ENCODE peak calls at places on chromosomes 2 and 18, in ten cellular contexts. F, B, V, P, K, E, H, U, X and L are unnamed samples.
A peak's percentile ranks its signal among the peaks of the same experiment; 100 is the strongest.

GRCh38 chr18:53380063-53380639 is 844.3 kb downstream of the MBD2 start:
- DNase-seq in E (no peak), K (peak; percentile 60), X (peak; percentile 56), V (peak; percentile 60), P (no peak), H (no peak), F (no peak), U (peak; percentile 2), B (no peak), L (peak; percentile 7)

GRCh38 chr2:62539892-62540785 is 34.1 kb upstream of the TMEM17 start:
- DNase-seq in U (no peak), B (no peak), F (no peak), K (no peak), P (no peak), X (no peak), V (no peak), E (no peak), H (no peak), L (no peak)

GRCh38 chr2:131055169-131056065 is 37.8 kb downstream of the FAM168B start:
- DNase-seq in B (no peak), U (no peak), V (no peak), P (no peak), H (no peak), F (no peak), K (peak; percentile 20), X (no peak), E (no peak), L (no peak)

GRCh38 chr2:192196451-192197194 is 1.9 kb upstream of the TMEFF2 start:
- DNase-seq in H (no peak), F (no peak), K (no peak), X (peak; percentile 34), E (no peak), V (no peak), B (no peak), U (no peak), P (no peak), L (no peak)

GRCh38 chr2:47034973-47035609 is 119.5 kb upstream of the MCFD2 start:
- DNase-seq in U (no peak), X (no peak), F (no peak), P (no peak), H (peak; percentile 75), E (peak; percentile 55), V (peak; percentile 38), B (no peak), K (no peak), L (peak; percentile 90)

GRCh38 chr2:65380243-65380642 is 52.2 kb downstream of the SPRED2 start:
- DNase-seq in H (no peak), E (no peak), K (no peak), F (no peak), P (no peak), X (no peak), V (no peak), U (no peak), B (no peak), L (no peak)

GRCh38 chr2:156435392-156435724 is 821 bp upstream of the GPD2 start:
- DNase-seq in F (no peak), E (peak; percentile 45), X (peak; percentile 14), B (no peak), H (no peak), U (no peak), K (no peak), V (no peak), P (peak; percentile 76), L (no peak)

GRCh38 chr2:42098571-42099430 is 51.0 kb downstream of the PKDCC start:
- DNase-seq in H (peak; percentile 71), X (peak; percentile 47), F (no peak), B (no peak), U (no peak), K (no peak), E (no peak), P (peak; percentile 79), V (no peak), L (no peak)

GRCh38 chr2:55418072-55418471 is 1.6 kb downstream of the CCDC88A start:
- DNase-seq in P (no peak), H (no peak), K (peak; percentile 33), U (no peak), F (no peak), E (no peak), V (no peak), X (peak; percentile 22), B (no peak), L (no peak)
- H3K4me3 ChIP-seq in P (peak overlapping the region; percentile 93), H (peak overlapping the region; percentile 80), K (peak overlapping the region; percentile 84), U (peak overlapping the region; percentile 91), F (peak overlapping the region; percentile 85), E (peak overlapping the region; percentile 95), V (peak overlapping the region; percentile 69), X (peak overlapping the region; percentile 96), B (peak overlapping the region; percentile 89), L (peak overlapping the region; percentile 90)

GRCh38 chr2:237865623-237866041 is 6.2 kb downstream of the RAMP1 start:
- DNase-seq in U (no peak), X (no peak), H (peak; percentile 47), F (no peak), B (no peak), V (no peak), E (no peak), P (no peak), K (no peak), L (no peak)
- TF ChIP-seq CTCF in U (peak; percentile 21), X (peak; percentile 10), H (no peak), F (no peak), B (no peak), V (no peak), E (peak; percentile 57), P (no peak), K (peak; percentile 20), L (peak; percentile 20)

GRCh38 chr2:179340678-179341077 is 76.0 kb upstream of the SESTD1 start:
- DNase-seq in H (no peak), X (peak; percentile 77), K (peak; percentile 76), U (peak; percentile 4), B (no peak), P (no peak), E (no peak), F (no peak), V (no peak), L (no peak)

GRCh38 chr2:179338681-179339080 is 74.0 kb upstream of the SESTD1 start:
- DNase-seq in H (no peak), E (no peak), P (no peak), V (no peak), U (no peak), X (peak; percentile 63), K (peak; percentile 46), F (no peak), B (no peak), L (no peak)

GRCh38 chr2:179335732-179336131 is 71.1 kb upstream of the SESTD1 start:
- DNase-seq in P (no peak), H (no peak), U (no peak), V (no peak), K (no peak), X (no peak), E (no peak), F (no peak), B (no peak), L (no peak)

GRCh38 chr2:179332903-179333302 is 68.3 kb upstream of the SESTD1 start:
- DNase-seq in X (peak; percentile 68), E (no peak), B (no peak), F (no peak), U (peak; percentile 10), P (no peak), V (no peak), K (peak; percentile 31), H (no peak), L (no peak)

DNA sequence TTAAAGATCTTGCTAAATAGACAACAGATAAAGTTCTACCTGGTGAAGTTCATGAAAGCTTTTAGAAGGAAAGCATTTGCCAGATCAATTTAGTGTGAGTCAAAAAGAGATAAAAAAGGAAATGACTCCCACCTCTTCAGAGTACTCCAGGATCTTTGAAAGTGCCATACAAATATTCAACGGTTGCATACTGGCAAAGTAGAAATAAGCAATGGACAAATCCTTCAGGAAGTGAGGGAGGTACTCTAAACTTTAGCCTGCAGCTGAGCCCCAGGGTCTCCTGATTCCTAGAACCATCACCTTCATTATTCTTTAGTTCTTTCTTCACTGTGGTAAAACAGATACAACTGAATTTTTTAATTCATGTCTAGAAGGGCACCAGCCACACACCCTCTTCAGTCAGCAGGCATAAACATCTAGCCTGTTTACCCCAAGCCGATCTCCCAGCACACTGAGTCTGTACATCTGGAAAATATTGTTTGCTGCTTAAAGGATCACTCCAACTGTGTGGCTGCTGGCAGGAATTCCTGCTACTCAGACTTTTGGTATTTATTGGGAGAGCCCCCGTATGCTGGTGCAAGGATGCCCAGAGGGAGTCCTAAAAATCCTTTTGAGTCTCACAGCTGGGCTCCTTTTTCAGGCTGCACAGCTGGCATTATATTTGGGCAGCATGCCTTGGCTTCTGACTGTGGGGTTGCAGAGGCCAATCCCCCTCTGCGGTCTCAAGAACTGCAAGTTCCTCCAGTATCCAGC is 72.3 kb upstream of the SESTD1 start:
- DNase-seq in B (peak; percentile 64), F (no peak), U (peak; percentile 65), E (no peak), V (no peak), K (peak; percentile 17), H (no peak), X (peak; percentile 50), P (no peak), L (no peak)
- H3K4me3 ChIP-seq in B (no peak overlapping the region), F (no peak overlapping the region), U (no peak overlapping the region), E (no peak overlapping the region), V (no peak overlapping the region), K (no peak overlapping the region), H (no peak overlapping the region), X (no peak overlapping the region), P (no peak overlapping the region), L (no peak overlapping the region)

GRCh38 chr2:200528228-200528627 is 2.2 kb downstream of the SGO2 start:
- DNase-seq in V (no peak), X (no peak), E (no peak), P (no peak), B (no peak), H (no peak), K (no peak), U (no peak), F (no peak), L (no peak)

GRCh38 chr2:200525551-200525881 is 491 bp upstream of the SGO2 start:
- DNase-seq in B (no peak), V (no peak), X (no peak), F (no peak), U (no peak), K (no peak), P (no peak), H (no peak), E (no peak), L (no peak)

GRCh38 chr2:200525066-200525465 is 941 bp upstream of the SGO2 start:
- DNase-seq in V (no peak), U (no peak), X (no peak), E (no peak), H (no peak), K (no peak), B (no peak), F (no peak), P (no peak), L (no peak)

GRCh38 chr2:200523604-200524003 is 2.4 kb upstream of the SGO2 start:
- DNase-seq in H (no peak), B (no peak), F (no peak), X (no peak), K (no peak), P (no peak), E (no peak), U (no peak), V (no peak), L (no peak)

DNA sequence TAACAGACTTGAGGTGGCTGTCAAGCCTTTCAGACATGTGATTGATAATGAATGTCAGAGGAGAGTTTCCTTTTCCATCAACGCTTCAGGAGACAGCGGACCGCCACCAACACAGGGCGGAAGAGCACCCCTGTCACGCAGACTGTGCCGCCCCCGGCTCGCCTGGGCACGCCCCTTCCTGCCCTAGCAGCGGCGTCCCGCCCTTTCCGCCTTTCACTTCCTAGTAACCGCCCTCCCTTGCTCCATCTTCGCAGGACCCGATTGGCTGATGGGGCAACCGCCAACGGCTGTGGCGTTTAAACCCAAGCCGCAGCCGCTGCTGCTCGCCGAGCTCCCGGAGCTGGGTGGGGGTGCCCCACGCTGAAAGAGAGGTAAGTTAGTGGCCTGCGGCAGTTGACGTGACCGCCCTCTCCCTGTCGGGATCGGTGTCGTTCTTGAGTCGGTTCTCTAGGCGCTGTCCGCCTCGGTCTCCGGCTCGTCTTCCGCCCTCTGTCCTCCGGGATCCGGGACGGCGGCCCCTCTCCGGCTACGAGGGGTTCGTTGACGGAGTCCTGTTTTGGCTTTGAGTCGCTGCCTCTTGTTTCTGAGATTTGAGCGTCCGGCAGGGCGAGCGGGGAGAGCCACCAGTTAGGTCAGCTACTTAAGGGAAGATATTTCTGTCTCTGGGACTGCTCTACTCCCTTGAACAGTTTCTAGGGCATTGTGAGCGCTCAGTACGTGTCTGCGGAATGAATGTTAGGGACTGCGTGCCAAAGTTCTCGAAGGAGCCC is at the start of gene SGO2:
- DNase-seq in K (peak; percentile 92), E (peak; percentile 97), H (peak; percentile 97), P (peak; percentile 95), B (peak; percentile 97), X (peak; percentile 94), V (peak; percentile 97), F (peak; percentile 84), U (peak; percentile 82), L (peak; percentile 69)
- TF ChIP-seq CTCF in K (peak; percentile 1), E (peak; percentile 19), H (no peak), P (no peak), B (no peak), X (no peak), V (no peak), F (no peak), U (no peak), L (peak; percentile 6)